ENCODE peak calls at places on chromosome 15, in ten cellular contexts. R is sigmoid colon; Z is PC-3; S is effector memory CD4-positive, alpha-beta T cell; G is suprapubic skin; V is adrenal gland; X is AG04450; T is keratinocyte; Y is heart left ventricle; W is K562. A is an unnamed sample.

GRCh38 chr15:98651581-98652220 is 3.4 kb downstream of the IGF1R start:
- DNase-seq in S (no peak), T (no peak), Z (peak; percentile 6), G (no peak), V (peak; percentile 31), X (no peak), R (no peak), W (no peak), Y (no peak), A (no peak)

GRCh38 chr15:90665288-90666134 is 51.6 kb upstream of the BLM start:
- DNase-seq in G (peak; percentile 83), W (peak; percentile 76), T (no peak), Z (peak; percentile 65), S (no peak), R (peak; percentile 83), Y (peak; percentile 80), V (peak; percentile 67), X (no peak), A (peak; percentile 73)

GRCh38 chr15:88658972-88659931 is 20.4 kb downstream of the ISG20 start:
- DNase-seq in T (no peak), R (peak; percentile 56), S (no peak), V (no peak), X (no peak), Z (peak; percentile 89), G (no peak), W (no peak), Y (no peak), A (no peak)

GRCh38 chr15:91921188-91921820 is 67.8 kb downstream of the SLCO3A1 start:
- DNase-seq in R (no peak), Z (no peak), W (no peak), G (no peak), V (no peak), Y (no peak), X (no peak), S (no peak), T (no peak), A (no peak)

GRCh38 chr15:42090375-42090774 is 4.0 kb downstream of the PLA2G4D start:
- DNase-seq in S (no peak), W (no peak), G (no peak), R (no peak), V (no peak), Y (no peak), Z (no peak), X (no peak), T (no peak), A (no peak)

GRCh38 chr15:82303956-82304640 is 41.5 kb downstream of the SAXO2 start:
- DNase-seq in G (no peak), W (no peak), Z (no peak), R (peak; percentile 55), T (no peak), Y (no peak), X (no peak), S (no peak), V (no peak), A (no peak)

GRCh38 chr15:83843511-83843910 is 189.6 kb downstream of the ADAMTSL3 start:
- DNase-seq in V (no peak), Y (peak; percentile 50), Z (peak; percentile 41), X (no peak), T (no peak), S (no peak), W (no peak), R (peak; percentile 73), G (no peak), A (no peak)

GRCh38 chr15:49121901-49122300 is 33.5 kb downstream of the COPS2 start:
- DNase-seq in Y (no peak), W (no peak), S (no peak), G (no peak), V (no peak), X (no peak), T (no peak), Z (no peak), R (no peak), A (no peak)

GRCh38 chr15:38874464-38874863 is 309.9 kb upstream of the RASGRP1 start:
- DNase-seq in R (no peak), G (no peak), Y (no peak), W (no peak), V (no peak), T (no peak), S (no peak), X (no peak), Z (no peak), A (no peak)

GRCh38 chr15:58981808-58982475 is 5.5 kb upstream of the RNF111 start:
- DNase-seq in Y (no peak), V (no peak), R (no peak), Z (no peak), S (no peak), G (no peak), T (no peak), W (no peak), X (no peak), A (no peak)

GRCh38 chr15:81776961-81777360 is 268.9 kb downstream of the MEX3B start:
- DNase-seq in X (no peak), T (no peak), S (no peak), V (no peak), G (no peak), W (no peak), R (no peak), Z (no peak), Y (no peak), A (no peak)

GRCh38 chr15:95345867-95346266 is 984.6 kb upstream of the NR2F2 start:
- DNase-seq in V (no peak), S (no peak), R (no peak), G (no peak), X (no peak), Y (no peak), T (no peak), W (no peak), Z (no peak), A (no peak)
- H3K9me3 ChIP-seq in V (no peaks in the 10 kb centered on the region), S (no peaks in the 10 kb centered on the region), R (no peaks in the 10 kb centered on the region), G (no peaks in the 10 kb centered on the region), X (no peaks in the 10 kb centered on the region), Y (no peaks in the 10 kb centered on the region), T (no peaks in the 10 kb centered on the region), W (no peaks in the 10 kb centered on the region), Z (no peaks in the 10 kb centered on the region), A (no peaks in the 10 kb centered on the region)

GRCh38 chr15:25178835-25179672 is 224.3 kb downstream of the SNRPN start:
- DNase-seq in Y (no peak), X (no peak), R (no peak), S (no peak), W (no peak), G (peak; percentile 42), Z (no peak), T (no peak), V (no peak), A (peak; percentile 21)
- H3K9me3 ChIP-seq in Y (peaks cover 69% of the 10 kb centered on the region), X (peaks cover 90% of the 10 kb centered on the region), R (peaks cover 3% of the 10 kb centered on the region), S (peaks cover 15% of the 10 kb centered on the region), W (no peaks in the 10 kb centered on the region), G (peaks cover 45% of the 10 kb centered on the region), Z (peaks cover 5% of the 10 kb centered on the region), T (peaks cover 28% of the 10 kb centered on the region), V (no peaks in the 10 kb centered on the region), A (peaks cover 57% of the 10 kb centered on the region)

GRCh38 chr15:37394402-37395099 is 294.2 kb upstream of the MEIS2 start:
- DNase-seq in W (no peak), S (no peak), R (no peak), Y (no peak), V (no peak), Z (no peak), G (no peak), X (no peak), T (no peak), A (no peak)
- H3K9me3 ChIP-seq in W (no peaks in the 10 kb centered on the region), S (no peaks in the 10 kb centered on the region), R (peaks cover 2% of the 10 kb centered on the region), Y (peaks cover 24% of the 10 kb centered on the region), V (no peaks in the 10 kb centered on the region), Z (no peaks in the 10 kb centered on the region), G (peaks cover 2% of the 10 kb centered on the region), X (peaks cover under 1% of the 10 kb centered on the region), T (peaks cover under 1% of the 10 kb centered on the region), A (no peaks in the 10 kb centered on the region)

GRCh38 chr15:25062551-25063430 is 108.0 kb downstream of the SNRPN start:
- DNase-seq in Z (no peak), R (peak; percentile 10), X (no peak), W (no peak), Y (no peak), V (no peak), S (no peak), T (no peak), G (peak; percentile 19), A (peak; percentile 14)
- H3K9me3 ChIP-seq in Z (peaks cover 71% of the 10 kb centered on the region), R (peaks cover 82% of the 10 kb centered on the region), X (peaks cover 100% of the 10 kb centered on the region), W (peaks cover 2% of the 10 kb centered on the region), Y (peaks cover 100% of the 10 kb centered on the region), V (no peaks in the 10 kb centered on the region), S (peaks cover 87% of the 10 kb centered on the region), T (peaks cover 92% of the 10 kb centered on the region), G (peaks cover 97% of the 10 kb centered on the region), A (peaks cover 94% of the 10 kb centered on the region)

DNA sequence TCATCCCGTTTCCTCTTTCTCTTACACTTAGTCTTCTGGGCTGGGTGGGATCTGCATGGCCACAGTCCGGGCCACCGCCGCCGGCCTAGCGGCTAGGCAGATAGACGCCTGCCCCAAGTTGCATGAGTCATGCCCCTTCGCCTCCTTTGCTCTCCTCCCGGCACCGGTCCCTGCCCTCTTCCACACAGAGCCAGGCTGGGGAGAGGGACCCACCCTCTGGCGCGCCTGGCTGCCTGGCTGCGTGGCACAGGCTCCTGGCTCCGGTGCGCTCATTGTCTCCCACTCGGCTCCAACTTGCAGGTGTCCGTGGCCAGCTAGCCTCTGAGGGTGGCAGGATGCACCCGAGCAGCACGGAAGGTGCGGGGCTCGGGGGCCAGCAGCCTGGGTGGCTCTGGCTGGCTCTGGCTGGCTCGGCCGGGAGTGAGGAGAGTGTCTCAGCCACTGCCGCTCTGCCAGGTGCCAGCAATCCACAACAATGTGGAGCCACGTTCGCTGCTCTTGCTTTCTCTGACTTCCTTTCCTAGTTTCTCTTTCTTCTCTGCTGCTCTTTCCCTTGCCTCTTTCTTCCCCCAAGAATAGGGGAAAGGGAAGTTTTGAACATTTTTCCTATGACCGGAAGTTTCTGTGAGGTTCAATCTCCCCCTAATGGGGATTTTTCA is 22.4 kb upstream of the MTHFS start:
- DNase-seq in W (no peak), Y (no peak), G (no peak), V (no peak), X (no peak), S (no peak), T (no peak), Z (no peak), R (no peak), A (no peak)
- H3K9me3 ChIP-seq in W (peaks cover 47% of the 10 kb centered on the region), Y (peaks cover 77% of the 10 kb centered on the region), G (peaks cover 68% of the 10 kb centered on the region), V (peaks cover 13% of the 10 kb centered on the region), X (peaks cover 51% of the 10 kb centered on the region), S (peaks cover 35% of the 10 kb centered on the region), T (peaks cover 15% of the 10 kb centered on the region), Z (peaks cover 30% of the 10 kb centered on the region), R (peaks cover 27% of the 10 kb centered on the region), A (peaks cover 24% of the 10 kb centered on the region)

A was measured in Caco-2.